ENCODE peak calls at places on chromosomes 13 and 19, in four cellular contexts. One of them, this sample, is unnamed.
A peak's percentile ranks its signal among the peaks of the same experiment; 100 is the strongest.

GRCh38 chr19:46076031-46076880 is 35.5 kb upstream of the IGFL4 start:
- DNase-seq in heart right ventricle: no peak
- DNase-seq in astrocyte: no peak
- DNase-seq in hepatocyte: no peak
- DNase-seq in this sample: no peak

GRCh38 chr13:99600318-99600717 is 99.0 kb downstream of the TM9SF2 start:
- DNase-seq in hepatocyte: no peak
- DNase-seq in astrocyte: no peak
- DNase-seq in heart right ventricle: no peak
- DNase-seq in this sample: no peak

GRCh38 chr19:27774337-27774736 is 1438.6 kb downstream of the UQCRFS1 start:
- DNase-seq in hepatocyte: no peak
- DNase-seq in heart right ventricle: no peak
- DNase-seq in astrocyte: no peak
- DNase-seq in this sample: no peak

GRCh38 chr13:71727036-71727435 is 140.0 kb downstream of the DACH1 start:
- DNase-seq in heart right ventricle: no peak
- DNase-seq in astrocyte: no peak
- DNase-seq in hepatocyte: no peak
- DNase-seq in this sample: no peak

GRCh38 chr19:30083125-30083681 is 141.2 kb downstream of the URI1 start:
- DNase-seq in hepatocyte: no peak
- DNase-seq in astrocyte: no peak
- DNase-seq in heart right ventricle: no peak
- DNase-seq in this sample: peak; percentile 32

GRCh38 chr19:15971217-15971616 is 22.4 kb downstream of the OR10H4 start:
- DNase-seq in heart right ventricle: no peak
- DNase-seq in astrocyte: no peak
- DNase-seq in hepatocyte: no peak
- DNase-seq in this sample: no peak

GRCh38 chr13:45847554-45848224 is 3.9 kb downstream of the SIAH3 start:
- DNase-seq in heart right ventricle: no peak
- DNase-seq in hepatocyte: peak; percentile 16
- DNase-seq in astrocyte: peak; percentile 27
- DNase-seq in this sample: no peak

GRCh38 chr19:35329323-35329722 is 336 bp downstream of the CD22 start:
- DNase-seq in hepatocyte: no peak
- DNase-seq in heart right ventricle: no peak
- DNase-seq in astrocyte: no peak
- DNase-seq in this sample: no peak

GRCh38 chr13:20721454-20722357 is 18.2 kb downstream of the IL17D start:
- DNase-seq in hepatocyte: peak; percentile 57
- DNase-seq in heart right ventricle: peak; percentile 64
- DNase-seq in astrocyte: peak; percentile 49
- DNase-seq in this sample: peak; percentile 73

GRCh38 chr13:80086304-80086721 is 254.6 kb downstream of the SPRY2 start:
- DNase-seq in heart right ventricle: no peak
- DNase-seq in hepatocyte: peak; percentile 32
- DNase-seq in astrocyte: peak; percentile 44
- DNase-seq in this sample: no peak

GRCh38 chr19:49614096-49614857 is 23.3 kb downstream of the PRR12 start:
- DNase-seq in astrocyte: peak; percentile 83
- DNase-seq in heart right ventricle: no peak
- DNase-seq in hepatocyte: no peak
- DNase-seq in this sample: no peak

GRCh38 chr13:43662976-43663375 is 123.8 kb downstream of the ENOX1 start:
- DNase-seq in astrocyte: no peak
- DNase-seq in heart right ventricle: no peak
- DNase-seq in hepatocyte: no peak
- DNase-seq in this sample: no peak

GRCh38 chr19:2270157-2270571 is 11.8 kb downstream of the PEAK3 start:
- DNase-seq in hepatocyte: peak; percentile 49
- DNase-seq in astrocyte: no peak
- DNase-seq in heart right ventricle: peak; percentile 51
- DNase-seq in this sample: peak; percentile 84

GRCh38 chr19:7505682-7506384 is 10.1 kb upstream of the ZNF358 start:
- DNase-seq in heart right ventricle: no peak
- DNase-seq in astrocyte: no peak
- DNase-seq in hepatocyte: peak; percentile 48
- DNase-seq in this sample: no peak

GRCh38 chr19:11194657-11195056 is 2.7 kb downstream of the KANK2 start:
- DNase-seq in heart right ventricle: no peak
- DNase-seq in hepatocyte: peak; percentile 68
- DNase-seq in astrocyte: no peak
- DNase-seq in this sample: no peak

GRCh38 chr19:11195169-11195568 is 2.2 kb downstream of the KANK2 start:
- DNase-seq in hepatocyte: no peak
- DNase-seq in heart right ventricle: peak; percentile 52
- DNase-seq in astrocyte: no peak
- DNase-seq in this sample: no peak

GRCh38 chr19:11194173-11194572 is 3.2 kb downstream of the KANK2 start:
- DNase-seq in hepatocyte: no peak
- DNase-seq in heart right ventricle: no peak
- DNase-seq in astrocyte: no peak
- DNase-seq in this sample: no peak

GRCh38 chr19:11196406-11197287 is 698 bp downstream of the KANK2 start:
- DNase-seq in hepatocyte: peak; percentile 72
- DNase-seq in astrocyte: no peak
- DNase-seq in heart right ventricle: peak; percentile 37
- DNase-seq in this sample: peak; percentile 77

DNA sequence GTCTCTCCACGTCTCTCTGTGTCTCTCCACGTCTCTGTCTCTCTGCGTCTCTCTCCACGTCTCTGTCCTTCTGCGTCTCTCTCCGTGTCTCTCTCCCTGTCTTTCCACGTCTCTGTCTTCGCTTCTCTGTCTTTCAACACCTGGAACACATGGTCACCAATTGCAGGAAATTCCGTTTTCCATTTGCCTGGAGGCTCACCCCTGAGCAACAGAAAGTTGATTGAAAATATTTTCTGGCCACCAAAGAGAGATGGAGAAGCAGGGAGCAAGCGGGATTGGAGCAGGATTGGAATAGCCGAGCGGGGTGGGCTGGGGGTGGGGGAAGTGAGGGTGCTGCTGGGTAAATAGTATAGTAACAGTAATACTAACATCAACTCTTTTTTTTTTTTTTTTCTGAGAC is 1.7 kb downstream of the KANK2 start:
- DNase-seq in hepatocyte: no peak
- DNase-seq in heart right ventricle: no peak
- DNase-seq in astrocyte: no peak
- DNase-seq in this sample: no peak
- H3K27ac ChIP-seq in hepatocyte: peak overlapping the region; percentile 93
- H3K27ac ChIP-seq in heart right ventricle: peak overlapping the region; percentile 98
- H3K27ac ChIP-seq in astrocyte: no peak overlapping the region
- H3K27ac ChIP-seq in this sample: peak overlapping the region; percentile 36

DNA sequence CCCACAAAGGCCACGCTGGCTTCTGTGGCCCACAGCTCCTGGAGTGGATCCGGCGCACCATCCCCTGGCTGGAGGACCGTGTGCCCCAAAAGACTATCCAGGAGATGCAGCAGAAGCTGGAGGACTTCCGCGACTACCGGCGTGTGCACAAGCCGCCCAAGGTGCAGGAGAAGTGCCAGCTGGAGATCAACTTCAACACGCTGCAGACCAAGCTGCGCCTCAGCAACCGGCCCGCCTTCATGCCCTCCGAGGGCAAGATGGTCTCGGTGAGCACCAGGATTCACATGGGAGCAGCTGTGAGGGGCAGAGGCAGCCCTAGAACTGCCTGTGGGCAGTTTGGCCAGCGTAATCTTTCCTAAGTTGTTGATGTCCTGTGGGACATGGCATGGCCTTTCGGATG is 27.2 kb downstream of the CAPN12 start:
- DNase-seq in hepatocyte: no peak
- DNase-seq in astrocyte: no peak
- DNase-seq in heart right ventricle: no peak
- DNase-seq in this sample: no peak
- H3K27ac ChIP-seq in hepatocyte: no peak overlapping the region
- H3K27ac ChIP-seq in astrocyte: no peak overlapping the region
- H3K27ac ChIP-seq in heart right ventricle: peak overlapping the region; percentile 93
- H3K27ac ChIP-seq in this sample: no peak overlapping the region

GRCh38 chr13:39100996-39101751 is 62.9 kb downstream of the NHLRC3 start:
- DNase-seq in hepatocyte: no peak
- DNase-seq in astrocyte: no peak
- DNase-seq in heart right ventricle: no peak
- DNase-seq in this sample: no peak
- H3K27ac ChIP-seq in hepatocyte: no peak overlapping the region
- H3K27ac ChIP-seq in astrocyte: no peak overlapping the region
- H3K27ac ChIP-seq in heart right ventricle: no peak overlapping the region
- H3K27ac ChIP-seq in this sample: no peak overlapping the region

DNA sequence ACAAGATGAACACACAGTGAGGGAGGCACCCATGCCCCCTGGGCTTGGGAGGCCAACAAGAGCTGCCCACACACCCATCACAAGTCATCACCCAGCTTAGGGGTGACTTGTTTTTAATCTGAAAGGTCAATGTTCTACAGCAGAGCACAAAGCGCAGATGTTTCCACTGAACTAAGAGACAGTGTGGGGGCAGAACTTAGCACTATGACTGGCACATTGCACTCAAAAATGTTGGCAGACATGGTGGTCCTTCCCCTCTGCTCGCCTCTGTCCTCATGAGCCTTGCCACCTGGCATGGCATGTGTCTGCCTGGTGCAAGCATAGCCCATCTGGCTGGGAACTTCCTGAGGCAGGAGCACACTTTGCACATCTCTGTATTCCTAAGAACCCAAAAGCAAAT is 81.4 kb upstream of the ZNF98 start:
- DNase-seq in heart right ventricle: no peak
- DNase-seq in hepatocyte: no peak
- DNase-seq in astrocyte: no peak
- DNase-seq in this sample: peak; percentile 10
- H3K27ac ChIP-seq in heart right ventricle: no peak overlapping the region
- H3K27ac ChIP-seq in hepatocyte: no peak overlapping the region
- H3K27ac ChIP-seq in astrocyte: no peak overlapping the region
- H3K27ac ChIP-seq in this sample: no peak overlapping the region

GRCh38 chr13:39224841-39225240 is 186.6 kb downstream of the NHLRC3 start:
- DNase-seq in heart right ventricle: no peak
- DNase-seq in astrocyte: no peak
- DNase-seq in hepatocyte: no peak
- DNase-seq in this sample: no peak

GRCh38 chr13:39226359-39226758 is 188.1 kb downstream of the NHLRC3 start:
- DNase-seq in heart right ventricle: peak; percentile 51
- DNase-seq in astrocyte: no peak
- DNase-seq in hepatocyte: no peak
- DNase-seq in this sample: no peak

DNA sequence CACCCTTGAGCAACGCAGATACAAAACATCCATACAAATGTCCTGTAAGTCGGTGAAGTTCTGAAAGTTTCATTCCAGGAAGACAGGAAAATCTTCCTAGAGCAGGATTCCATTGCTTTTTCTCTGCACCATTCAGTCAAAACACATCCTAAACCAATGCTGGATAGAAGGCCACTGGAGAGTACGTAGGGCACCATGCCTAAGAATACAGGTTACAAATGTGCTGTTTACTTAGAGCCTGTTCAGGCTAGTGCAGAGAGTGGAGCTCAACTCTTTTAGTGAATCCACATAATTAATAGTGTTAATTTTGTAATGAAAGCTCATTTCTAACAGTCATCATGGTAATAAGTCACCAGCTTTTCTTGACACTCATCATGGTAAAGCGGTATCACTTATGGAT is 187.6 kb downstream of the NHLRC3 start:
- DNase-seq in hepatocyte: no peak
- DNase-seq in astrocyte: no peak
- DNase-seq in heart right ventricle: no peak
- DNase-seq in this sample: no peak
- H3K27ac ChIP-seq in hepatocyte: no peak overlapping the region
- H3K27ac ChIP-seq in astrocyte: no peak overlapping the region
- H3K27ac ChIP-seq in heart right ventricle: peak overlapping the region; percentile 51
- H3K27ac ChIP-seq in this sample: no peak overlapping the region

GRCh38 chr13:66660013-66660804 is 569.9 kb downstream of the PCDH9 start:
- DNase-seq in heart right ventricle: no peak
- DNase-seq in astrocyte: peak; percentile 74
- DNase-seq in hepatocyte: peak; percentile 4
- DNase-seq in this sample: no peak
- H3K27ac ChIP-seq in heart right ventricle: no peak overlapping the region
- H3K27ac ChIP-seq in astrocyte: peak overlapping the region; percentile 91
- H3K27ac ChIP-seq in hepatocyte: no peak overlapping the region
- H3K27ac ChIP-seq in this sample: no peak overlapping the region

GRCh38 chr13:35978607-35979316 is 152.4 kb downstream of the DCLK1 start:
- DNase-seq in hepatocyte: peak; percentile 68
- DNase-seq in heart right ventricle: peak; percentile 57
- DNase-seq in astrocyte: peak; percentile 47
- DNase-seq in this sample: no peak
- H3K27ac ChIP-seq in hepatocyte: peak overlapping the region; percentile 6
- H3K27ac ChIP-seq in heart right ventricle: peak overlapping the region; percentile 59
- H3K27ac ChIP-seq in astrocyte: peak overlapping the region; percentile 79
- H3K27ac ChIP-seq in this sample: no peak overlapping the region

DNA sequence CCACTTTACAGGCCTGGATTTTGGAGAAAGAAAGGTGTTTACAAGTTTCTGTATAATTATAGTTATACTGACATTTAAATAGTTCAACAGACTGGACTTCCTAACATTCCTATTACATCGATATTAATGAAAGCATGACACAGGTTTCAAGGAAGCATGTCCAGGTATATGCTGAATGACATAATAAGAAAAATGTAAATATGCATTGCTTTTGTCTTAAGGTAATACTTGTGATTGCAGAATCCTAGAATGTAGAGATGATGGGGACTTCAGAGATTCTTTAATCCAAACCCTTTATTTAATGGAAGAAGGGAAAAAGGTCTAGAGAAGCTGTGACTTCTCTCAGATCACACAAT is 5.0 kb downstream of the STARD13 start:
- DNase-seq in hepatocyte: no peak
- DNase-seq in astrocyte: no peak
- DNase-seq in heart right ventricle: no peak
- DNase-seq in this sample: no peak
- H3K27ac ChIP-seq in hepatocyte: peak overlapping the region; percentile 58
- H3K27ac ChIP-seq in astrocyte: peak overlapping the region; percentile 100
- H3K27ac ChIP-seq in heart right ventricle: peak overlapping the region; percentile 74
- H3K27ac ChIP-seq in this sample: peak overlapping the region; percentile 12

GRCh38 chr19:12880551-12881171 is 588 bp downstream of the DNASE2 start:
- DNase-seq in heart right ventricle: no peak
- DNase-seq in astrocyte: peak; percentile 6
- DNase-seq in hepatocyte: peak; percentile 47
- DNase-seq in this sample: peak; percentile 78
- H3K27ac ChIP-seq in heart right ventricle: peak overlapping the region; percentile 87
- H3K27ac ChIP-seq in astrocyte: no peak overlapping the region
- H3K27ac ChIP-seq in hepatocyte: peak overlapping the region; percentile 86
- H3K27ac ChIP-seq in this sample: peak overlapping the region; percentile 87